ENCODE peak calls at places on chromosome 16, in seven cellular contexts. P, R, D, N, S, H and Q are unnamed samples. For H3K4me1 and H3K9me3, the result is how much of the 10 kb centered on the place peaks cover.

GRCh38 chr16:67186550-67186950 is 2.8 kb upstream of the MATCAP1 start:
- DNase-seq in P (no peak), R (no peak), D (no peak), N (no peak), S (no peak), H (no peak), Q (no peak)

GRCh38 chr16:79607587-79607986 is 7.0 kb upstream of the MAF start:
- DNase-seq in P (no peak), R (no peak), D (no peak), N (peak), S (no peak), H (no peak), Q (no peak)

GRCh38 chr16:57994778-57995177 is 5.7 kb downstream of the ZNF319 start:
- DNase-seq in P (no peak), R (peak), D (peak), N (no peak), S (no peak), H (no peak), Q (peak)

GRCh38 chr16:57645691-57646387 is 17.4 kb downstream of the ADGRG1 start:
- DNase-seq in P (no peak), R (no peak), D (no peak), N (peak), S (no peak), H (no peak), Q (no peak)

GRCh38 chr16:31474173-31474714 is 2.3 kb downstream of the TGFB1I1 start:
- DNase-seq in P (no peak), R (no peak), D (no peak), N (no peak), S (no peak), H (no peak), Q (no peak)

GRCh38 chr16:17777461-17777863 is 306.7 kb upstream of the XYLT1 start:
- DNase-seq in P (no peak), R (no peak), D (no peak), N (no peak), S (no peak), H (no peak), Q (no peak)

GRCh38 chr16:4352843-4353242 is 1.7 kb upstream of the PAM16 start:
- DNase-seq in P (no peak), R (no peak), D (no peak), N (no peak), S (no peak), H (no peak), Q (no peak)

GRCh38 chr16:78452030-78452429 is 352.6 kb downstream of the WWOX start:
- DNase-seq in P (no peak), R (no peak), D (no peak), N (no peak), S (no peak), H (no peak), Q (no peak)

GRCh38 chr16:57938936-57939871 is 31.7 kb downstream of the CNGB1 start:
- DNase-seq in P (no peak), R (no peak), D (peak), N (peak), S (no peak), H (no peak), Q (peak)

GRCh38 chr16:47779201-47780016 is 318.3 kb downstream of the PHKB start:
- DNase-seq in P (no peak), R (no peak), D (no peak), N (no peak), S (no peak), H (peak), Q (peak)

GRCh38 chr16:53509906-53510703 is 7.1 kb upstream of the AKTIP start:
- DNase-seq in P (peak), R (peak), D (peak), N (peak), S (no peak), H (peak), Q (peak)

GRCh38 chr16:4111748-4112696 is 4.2 kb downstream of the ADCY9 start:
- DNase-seq in P (no peak), R (no peak), D (no peak), N (no peak), S (no peak), H (no peak), Q (peak)

GRCh38 chr16:86580063-86580797 is 1.9 kb downstream of the FOXL1 start:
- DNase-seq in P (no peak), R (no peak), D (no peak), N (no peak), S (no peak), H (no peak), Q (no peak)

GRCh38 chr16:82735696-82736095 is 108.9 kb downstream of the CDH13 start:
- DNase-seq in P (no peak), R (peak), D (no peak), N (no peak), S (no peak), H (no peak), Q (no peak)
- H3K27ac ChIP-seq in P (no peak), R (peak), D (no peak), N (no peak), S (no peak), H (no peak), Q (peak)

GRCh38 chr16:12340151-12340733 is 363.7 kb downstream of the SNX29 start:
- DNase-seq in P (no peak), R (peak), D (no peak), N (no peak), S (no peak), H (no peak), Q (peak)
- H3K4me1 ChIP-seq in P (under half), R (under half), D (under half), N (under half), S (under half), H (under half), Q (under half)

GRCh38 chr16:46519063-46519462 is 102.1 kb downstream of the SHCBP1 start:
- DNase-seq in P (no peak), R (no peak), D (no peak), N (no peak), S (no peak), H (no peak), Q (no peak)
- H3K9me3 ChIP-seq in P (under half), R (under half), D (under half), N (under half), S (under half), H (under half), Q (under half)

GRCh38 chr16:84062734-84063640 is 20.4 kb upstream of the SLC38A8 start:
- DNase-seq in P (peak), R (peak), D (peak), N (peak), S (no peak), H (peak), Q (peak)
- H3K27ac ChIP-seq in P (no peak), R (no peak), D (no peak), N (no peak), S (peak), H (no peak), Q (no peak)

DNA sequence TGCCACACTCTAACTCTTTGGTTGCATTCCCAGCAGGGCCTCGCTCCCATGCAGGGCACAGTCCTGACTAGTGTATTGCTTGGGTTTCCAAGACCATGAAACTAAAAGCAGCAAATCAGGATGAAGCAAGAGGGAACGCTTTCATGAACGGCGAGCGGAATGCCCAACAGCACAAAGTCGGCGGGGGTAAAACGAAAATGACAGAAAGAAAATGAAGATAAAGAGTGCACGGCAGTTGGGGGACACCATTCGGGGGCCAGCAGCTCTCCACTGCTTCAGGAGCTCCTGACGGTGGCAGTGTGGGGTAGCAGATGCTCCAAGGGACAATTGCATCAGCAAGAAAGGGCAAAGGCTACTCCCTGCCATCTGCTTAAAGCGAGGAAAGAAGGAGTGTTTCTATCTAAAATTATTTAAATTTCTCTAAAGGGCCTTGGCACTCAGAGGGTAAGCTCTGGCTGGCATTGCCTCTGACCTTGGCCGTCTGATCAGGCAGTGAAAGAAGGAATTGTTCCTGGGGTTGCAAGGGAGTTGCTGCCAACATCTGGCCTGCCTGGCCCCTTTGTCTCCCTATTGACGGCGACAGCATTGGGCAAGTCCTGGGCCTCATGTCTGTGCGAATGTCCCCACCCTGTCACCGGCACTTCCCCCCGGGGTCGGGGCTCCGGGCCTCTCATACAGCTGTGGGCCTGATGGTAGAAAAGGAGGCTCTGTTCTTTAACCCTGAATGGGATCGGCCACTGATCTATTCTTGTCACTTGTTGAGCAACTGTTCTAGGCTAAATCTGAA is 138.2 kb downstream of the CMIP start:
- DNase-seq in P (no peak), R (no peak), D (no peak), N (no peak), S (no peak), H (no peak), Q (peak)
- H3K4me1 ChIP-seq in P (under half), R (under half), D (under half), N (under half), S (half or more), H (under half), Q (under half)